ENCODE peak calls at places on chromosomes 2 and 18, in seven cellular contexts. One of them, this sample, is unnamed.

GRCh38 chr18:23779696-23780303 is 90.5 kb downstream of the LAMA3 start:
- DNase-seq in AG04449: peak; percentile 55
- DNase-seq in left ventricle myocardium inferior: no peak
- DNase-seq in tibial artery: no peak
- DNase-seq in MM.1S: no peak
- DNase-seq in B cell: no peak
- DNase-seq in GM13976: no peak
- DNase-seq in this sample: no peak

GRCh38 chr2:20452551-20452950 is 5.7 kb downstream of the RHOB start:
- DNase-seq in B cell: no peak
- DNase-seq in AG04449: no peak
- DNase-seq in left ventricle myocardium inferior: no peak
- DNase-seq in tibial artery: peak; percentile 77
- DNase-seq in GM13976: no peak
- DNase-seq in MM.1S: no peak
- DNase-seq in this sample: no peak

GRCh38 chr2:227228061-227228667 is 63.7 kb downstream of the COL4A3 start:
- DNase-seq in GM13976: no peak
- DNase-seq in AG04449: no peak
- DNase-seq in tibial artery: no peak
- DNase-seq in left ventricle myocardium inferior: peak; percentile 76
- DNase-seq in MM.1S: no peak
- DNase-seq in B cell: no peak
- DNase-seq in this sample: no peak

GRCh38 chr2:60549250-60550150 is 4.0 kb downstream of the BCL11A start:
- DNase-seq in GM13976: no peak
- DNase-seq in MM.1S: peak; percentile 55
- DNase-seq in left ventricle myocardium inferior: peak; percentile 29
- DNase-seq in tibial artery: no peak
- DNase-seq in B cell: peak; percentile 43
- DNase-seq in AG04449: no peak
- DNase-seq in this sample: no peak

GRCh38 chr2:165141601-165142000 is 62.2 kb downstream of the SCN3A start:
- DNase-seq in B cell: no peak
- DNase-seq in GM13976: no peak
- DNase-seq in AG04449: no peak
- DNase-seq in tibial artery: no peak
- DNase-seq in left ventricle myocardium inferior: no peak
- DNase-seq in MM.1S: peak; percentile 16
- DNase-seq in this sample: no peak

GRCh38 chr2:96685592-96686459 is 43.3 kb downstream of the FER1L5 start:
- DNase-seq in tibial artery: peak; percentile 60
- DNase-seq in GM13976: no peak
- DNase-seq in left ventricle myocardium inferior: peak; percentile 30
- DNase-seq in AG04449: no peak
- DNase-seq in MM.1S: no peak
- DNase-seq in B cell: no peak
- DNase-seq in this sample: no peak

GRCh38 chr2:47299555-47299954 is 103.4 kb upstream of the MSH2 start:
- DNase-seq in left ventricle myocardium inferior: no peak
- DNase-seq in B cell: no peak
- DNase-seq in GM13976: no peak
- DNase-seq in MM.1S: no peak
- DNase-seq in AG04449: peak; percentile 63
- DNase-seq in tibial artery: no peak
- DNase-seq in this sample: no peak

GRCh38 chr2:21148718-21149117 is 24.9 kb downstream of the TDRD15 start:
- DNase-seq in GM13976: no peak
- DNase-seq in B cell: no peak
- DNase-seq in AG04449: no peak
- DNase-seq in tibial artery: no peak
- DNase-seq in MM.1S: no peak
- DNase-seq in left ventricle myocardium inferior: no peak
- DNase-seq in this sample: no peak

GRCh38 chr2:126309185-126309584 is 346.8 kb upstream of the GYPC start:
- DNase-seq in B cell: no peak
- DNase-seq in left ventricle myocardium inferior: no peak
- DNase-seq in tibial artery: no peak
- DNase-seq in AG04449: no peak
- DNase-seq in GM13976: no peak
- DNase-seq in MM.1S: no peak
- DNase-seq in this sample: no peak

GRCh38 chr2:100610381-100610831 is 47.6 kb downstream of the PDCL3 start:
- DNase-seq in B cell: peak; percentile 33
- DNase-seq in MM.1S: peak; percentile 52
- DNase-seq in tibial artery: peak; percentile 76
- DNase-seq in left ventricle myocardium inferior: peak; percentile 63
- DNase-seq in GM13976: peak; percentile 76
- DNase-seq in AG04449: no peak
- DNase-seq in this sample: peak; percentile 68

GRCh38 chr2:145652051-145652450 is 1132.1 kb upstream of the ZEB2 start:
- DNase-seq in MM.1S: no peak
- DNase-seq in AG04449: no peak
- DNase-seq in GM13976: no peak
- DNase-seq in left ventricle myocardium inferior: no peak
- DNase-seq in B cell: no peak
- DNase-seq in tibial artery: no peak
- DNase-seq in this sample: no peak

GRCh38 chr2:123993728-123994323 is 31.3 kb upstream of the CNTNAP5 start:
- DNase-seq in left ventricle myocardium inferior: no peak
- DNase-seq in tibial artery: no peak
- DNase-seq in AG04449: no peak
- DNase-seq in MM.1S: peak; percentile 63
- DNase-seq in B cell: peak; percentile 14
- DNase-seq in GM13976: no peak
- DNase-seq in this sample: peak; percentile 10

GRCh38 chr2:24489942-24490673 is 946 bp upstream of the NCOA1 start:
- DNase-seq in GM13976: no peak
- DNase-seq in tibial artery: no peak
- DNase-seq in left ventricle myocardium inferior: no peak
- DNase-seq in MM.1S: peak; percentile 10
- DNase-seq in B cell: no peak
- DNase-seq in AG04449: no peak
- DNase-seq in this sample: no peak

GRCh38 chr2:218230882-218231281 is 13.9 kb downstream of the ARPC2 start:
- DNase-seq in tibial artery: no peak
- DNase-seq in GM13976: peak; percentile 29
- DNase-seq in MM.1S: peak; percentile 41
- DNase-seq in left ventricle myocardium inferior: no peak
- DNase-seq in AG04449: no peak
- DNase-seq in B cell: no peak
- DNase-seq in this sample: peak; percentile 35

GRCh38 chr18:28013064-28013463 is 163.9 kb downstream of the CDH2 start:
- DNase-seq in left ventricle myocardium inferior: no peak
- DNase-seq in AG04449: no peak
- DNase-seq in B cell: no peak
- DNase-seq in tibial artery: no peak
- DNase-seq in GM13976: no peak
- DNase-seq in MM.1S: no peak
- DNase-seq in this sample: no peak

GRCh38 chr2:198143793-198144192 is 339.4 kb downstream of the PLCL1 start:
- DNase-seq in tibial artery: no peak
- DNase-seq in MM.1S: no peak
- DNase-seq in left ventricle myocardium inferior: no peak
- DNase-seq in AG04449: no peak
- DNase-seq in B cell: no peak
- DNase-seq in GM13976: no peak
- DNase-seq in this sample: no peak

GRCh38 chr2:119029297-119029696 is 87.3 kb downstream of the MARCO start:
- DNase-seq in left ventricle myocardium inferior: no peak
- DNase-seq in MM.1S: no peak
- DNase-seq in B cell: no peak
- DNase-seq in tibial artery: no peak
- DNase-seq in GM13976: no peak
- DNase-seq in AG04449: no peak
- DNase-seq in this sample: no peak

GRCh38 chr2:235543126-235543750 is 49.4 kb downstream of the AGAP1 start:
- DNase-seq in MM.1S: no peak
- DNase-seq in AG04449: no peak
- DNase-seq in B cell: no peak
- DNase-seq in tibial artery: no peak
- DNase-seq in left ventricle myocardium inferior: no peak
- DNase-seq in GM13976: no peak
- DNase-seq in this sample: no peak

GRCh38 chr2:203690110-203691047 is 16.1 kb upstream of the CD28 start:
- DNase-seq in GM13976: no peak
- DNase-seq in MM.1S: no peak
- DNase-seq in tibial artery: no peak
- DNase-seq in B cell: no peak
- DNase-seq in AG04449: no peak
- DNase-seq in left ventricle myocardium inferior: no peak
- DNase-seq in this sample: no peak

GRCh38 chr2:238445409-238446190 is 18.9 kb downstream of the ASB1 start:
- DNase-seq in left ventricle myocardium inferior: no peak
- DNase-seq in B cell: no peak
- DNase-seq in AG04449: no peak
- DNase-seq in MM.1S: no peak
- DNase-seq in tibial artery: no peak
- DNase-seq in GM13976: no peak
- DNase-seq in this sample: no peak

GRCh38 chr2:72349016-72349415 is 201.4 kb upstream of the CYP26B1 start:
- DNase-seq in B cell: no peak
- DNase-seq in tibial artery: no peak
- DNase-seq in left ventricle myocardium inferior: no peak
- DNase-seq in GM13976: no peak
- DNase-seq in AG04449: no peak
- DNase-seq in MM.1S: no peak
- DNase-seq in this sample: no peak
- TF ChIP-seq CTCF in B cell: no peak
- TF ChIP-seq CTCF in tibial artery: no peak
- TF ChIP-seq CTCF in left ventricle myocardium inferior: no peak
- TF ChIP-seq CTCF in GM13976: no peak
- TF ChIP-seq CTCF in AG04449: no peak
- TF ChIP-seq CTCF in MM.1S: no peak
- TF ChIP-seq CTCF in this sample: no peak

GRCh38 chr2:43942881-43943280 is 52.9 kb downstream of the LRPPRC start:
- DNase-seq in MM.1S: no peak
- DNase-seq in AG04449: no peak
- DNase-seq in GM13976: no peak
- DNase-seq in B cell: no peak
- DNase-seq in tibial artery: no peak
- DNase-seq in left ventricle myocardium inferior: no peak
- DNase-seq in this sample: no peak

GRCh38 chr2:43943809-43944452 is 51.9 kb downstream of the LRPPRC start:
- DNase-seq in B cell: no peak
- DNase-seq in tibial artery: no peak
- DNase-seq in GM13976: no peak
- DNase-seq in left ventricle myocardium inferior: no peak
- DNase-seq in MM.1S: no peak
- DNase-seq in AG04449: no peak
- DNase-seq in this sample: no peak

GRCh38 chr2:43945439-43945838 is 50.4 kb downstream of the LRPPRC start:
- DNase-seq in B cell: no peak
- DNase-seq in left ventricle myocardium inferior: no peak
- DNase-seq in MM.1S: no peak
- DNase-seq in GM13976: no peak
- DNase-seq in AG04449: no peak
- DNase-seq in tibial artery: no peak
- DNase-seq in this sample: no peak

GRCh38 chr2:43943323-43943722 is 52.5 kb downstream of the LRPPRC start:
- DNase-seq in AG04449: no peak
- DNase-seq in tibial artery: no peak
- DNase-seq in B cell: no peak
- DNase-seq in MM.1S: no peak
- DNase-seq in GM13976: no peak
- DNase-seq in left ventricle myocardium inferior: no peak
- DNase-seq in this sample: no peak

GRCh38 chr2:43944915-43945314 is 50.9 kb downstream of the LRPPRC start:
- DNase-seq in GM13976: no peak
- DNase-seq in left ventricle myocardium inferior: no peak
- DNase-seq in tibial artery: no peak
- DNase-seq in MM.1S: no peak
- DNase-seq in B cell: no peak
- DNase-seq in AG04449: no peak
- DNase-seq in this sample: no peak
- TF ChIP-seq CTCF in GM13976: no peak
- TF ChIP-seq CTCF in left ventricle myocardium inferior: no peak
- TF ChIP-seq CTCF in tibial artery: no peak
- TF ChIP-seq CTCF in MM.1S: no peak
- TF ChIP-seq CTCF in B cell: no peak
- TF ChIP-seq CTCF in AG04449: no peak
- TF ChIP-seq CTCF in this sample: no peak

GRCh38 chr2:102076512-102076911 is 66.0 kb upstream of the IL1R1 start:
- DNase-seq in left ventricle myocardium inferior: no peak
- DNase-seq in GM13976: no peak
- DNase-seq in MM.1S: no peak
- DNase-seq in tibial artery: no peak
- DNase-seq in B cell: no peak
- DNase-seq in AG04449: no peak
- DNase-seq in this sample: no peak

GRCh38 chr2:102078773-102079172 is 63.8 kb upstream of the IL1R1 start:
- DNase-seq in tibial artery: no peak
- DNase-seq in left ventricle myocardium inferior: no peak
- DNase-seq in GM13976: no peak
- DNase-seq in AG04449: no peak
- DNase-seq in MM.1S: no peak
- DNase-seq in B cell: no peak
- DNase-seq in this sample: no peak

GRCh38 chr2:102082591-102083586 is 59.7 kb upstream of the IL1R1 start:
- DNase-seq in left ventricle myocardium inferior: no peak
- DNase-seq in tibial artery: peak; percentile 74
- DNase-seq in GM13976: peak; percentile 43
- DNase-seq in MM.1S: no peak
- DNase-seq in B cell: peak; percentile 22
- DNase-seq in AG04449: no peak
- DNase-seq in this sample: peak; percentile 39

GRCh38 chr2:102081600-102081999 is 60.9 kb upstream of the IL1R1 start:
- DNase-seq in tibial artery: no peak
- DNase-seq in left ventricle myocardium inferior: no peak
- DNase-seq in B cell: no peak
- DNase-seq in AG04449: no peak
- DNase-seq in GM13976: no peak
- DNase-seq in MM.1S: no peak
- DNase-seq in this sample: no peak

DNA sequence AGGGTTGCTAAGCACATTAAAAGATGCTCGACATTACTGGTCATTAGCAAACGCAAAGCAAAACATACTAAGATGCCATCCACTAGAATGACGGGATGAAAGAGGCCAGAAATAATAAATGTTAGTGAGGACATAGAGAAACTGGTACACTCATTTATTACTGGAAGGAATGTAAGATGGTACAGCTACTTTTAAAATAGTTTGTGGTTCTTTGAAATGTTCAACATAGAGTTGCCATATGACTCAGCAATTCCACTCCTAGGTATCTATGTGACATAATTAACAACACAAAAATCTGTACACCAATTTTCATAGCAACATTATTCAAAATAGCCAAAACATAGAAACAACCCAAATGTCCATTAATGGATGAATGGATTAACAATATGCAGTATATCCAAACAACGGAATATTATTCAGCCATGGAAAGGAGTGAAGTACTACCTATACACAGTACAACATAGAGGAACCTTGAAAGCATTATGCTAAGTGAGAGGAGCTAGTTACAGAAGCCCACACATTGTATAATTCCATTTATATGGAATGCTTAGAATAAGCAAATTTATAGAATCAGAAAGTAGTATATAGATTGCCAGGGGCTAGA is 62.0 kb upstream of the IL1R1 start:
- DNase-seq in tibial artery: no peak
- DNase-seq in left ventricle myocardium inferior: no peak
- DNase-seq in B cell: no peak
- DNase-seq in AG04449: no peak
- DNase-seq in MM.1S: no peak
- DNase-seq in GM13976: no peak
- DNase-seq in this sample: no peak
- TF ChIP-seq CTCF in tibial artery: no peak
- TF ChIP-seq CTCF in left ventricle myocardium inferior: no peak
- TF ChIP-seq CTCF in B cell: no peak
- TF ChIP-seq CTCF in AG04449: no peak
- TF ChIP-seq CTCF in MM.1S: no peak
- TF ChIP-seq CTCF in GM13976: no peak
- TF ChIP-seq CTCF in this sample: no peak

GRCh38 chr2:158498749-158499136 is 42.0 kb downstream of the PKP4 start:
- DNase-seq in left ventricle myocardium inferior: no peak
- DNase-seq in B cell: no peak
- DNase-seq in MM.1S: no peak
- DNase-seq in tibial artery: no peak
- DNase-seq in GM13976: no peak
- DNase-seq in AG04449: no peak
- DNase-seq in this sample: no peak
- TF ChIP-seq CTCF in left ventricle myocardium inferior: no peak
- TF ChIP-seq CTCF in B cell: no peak
- TF ChIP-seq CTCF in MM.1S: no peak
- TF ChIP-seq CTCF in tibial artery: no peak
- TF ChIP-seq CTCF in GM13976: no peak
- TF ChIP-seq CTCF in AG04449: no peak
- TF ChIP-seq CTCF in this sample: no peak